ENCODE peak calls at places on chromosomes 2 and 18, in seven cellular contexts. One of them, this sample, is unnamed.

GRCh38 chr2:231387904-231388724 is 7.4 kb upstream of the B3GNT7 start:
- DNase-seq in GM18507: no peak
- DNase-seq in activated T-helper 1 cell treated with Interleukin-2 at 50 U/mL for 16 hours: no peak
- DNase-seq in right cardiac atrium: peak; percentile 79
- DNase-seq in stimulated activated CD4-positive, alpha-beta T cell treated with anti-CD3 and anti-CD28 coated beads, TNF-alpha, amount 100 ng/mL, for 1 hour: no peak
- DNase-seq in brain microvascular endothelial cell: peak; percentile 32
- DNase-seq in AG08395: peak; percentile 56
- DNase-seq in this sample: no peak

GRCh38 chr18:59988098-59988706 is 88.4 kb downstream of the PMAIP1 start:
- DNase-seq in brain microvascular endothelial cell: peak; percentile 17
- DNase-seq in activated T-helper 1 cell treated with Interleukin-2 at 50 U/mL for 16 hours: peak; percentile 2
- DNase-seq in GM18507: peak; percentile 5
- DNase-seq in right cardiac atrium: no peak
- DNase-seq in stimulated activated CD4-positive, alpha-beta T cell treated with anti-CD3 and anti-CD28 coated beads, TNF-alpha, amount 100 ng/mL, for 1 hour: peak; percentile 23
- DNase-seq in AG08395: peak; percentile 48
- DNase-seq in this sample: peak; percentile 23

GRCh38 chr2:168758970-168759820 is 43.2 kb upstream of the NOSTRIN start:
- DNase-seq in AG08395: peak; percentile 69
- DNase-seq in brain microvascular endothelial cell: peak; percentile 36
- DNase-seq in stimulated activated CD4-positive, alpha-beta T cell treated with anti-CD3 and anti-CD28 coated beads, TNF-alpha, amount 100 ng/mL, for 1 hour: no peak
- DNase-seq in right cardiac atrium: no peak
- DNase-seq in activated T-helper 1 cell treated with Interleukin-2 at 50 U/mL for 16 hours: no peak
- DNase-seq in GM18507: peak; percentile 22
- DNase-seq in this sample: peak; percentile 15

GRCh38 chr2:203533696-203534471 is 1.2 kb downstream of the RAPH1 start:
- DNase-seq in right cardiac atrium: no peak
- DNase-seq in AG08395: peak; percentile 35
- DNase-seq in stimulated activated CD4-positive, alpha-beta T cell treated with anti-CD3 and anti-CD28 coated beads, TNF-alpha, amount 100 ng/mL, for 1 hour: no peak
- DNase-seq in activated T-helper 1 cell treated with Interleukin-2 at 50 U/mL for 16 hours: no peak
- DNase-seq in GM18507: no peak
- DNase-seq in brain microvascular endothelial cell: peak; percentile 27
- DNase-seq in this sample: no peak

GRCh38 chr2:233945146-233945545 is 28.0 kb downstream of the TRPM8 start:
- DNase-seq in GM18507: no peak
- DNase-seq in AG08395: no peak
- DNase-seq in brain microvascular endothelial cell: no peak
- DNase-seq in activated T-helper 1 cell treated with Interleukin-2 at 50 U/mL for 16 hours: no peak
- DNase-seq in right cardiac atrium: no peak
- DNase-seq in stimulated activated CD4-positive, alpha-beta T cell treated with anti-CD3 and anti-CD28 coated beads, TNF-alpha, amount 100 ng/mL, for 1 hour: no peak
- DNase-seq in this sample: no peak

GRCh38 chr18:36427369-36427768 is 129.9 kb downstream of the FHOD3 start:
- DNase-seq in right cardiac atrium: no peak
- DNase-seq in GM18507: no peak
- DNase-seq in stimulated activated CD4-positive, alpha-beta T cell treated with anti-CD3 and anti-CD28 coated beads, TNF-alpha, amount 100 ng/mL, for 1 hour: no peak
- DNase-seq in activated T-helper 1 cell treated with Interleukin-2 at 50 U/mL for 16 hours: no peak
- DNase-seq in brain microvascular endothelial cell: no peak
- DNase-seq in AG08395: no peak
- DNase-seq in this sample: no peak

GRCh38 chr18:10266236-10266585 is 188.2 kb upstream of the APCDD1 start:
- DNase-seq in brain microvascular endothelial cell: no peak
- DNase-seq in activated T-helper 1 cell treated with Interleukin-2 at 50 U/mL for 16 hours: no peak
- DNase-seq in stimulated activated CD4-positive, alpha-beta T cell treated with anti-CD3 and anti-CD28 coated beads, TNF-alpha, amount 100 ng/mL, for 1 hour: no peak
- DNase-seq in GM18507: no peak
- DNase-seq in AG08395: no peak
- DNase-seq in right cardiac atrium: no peak
- DNase-seq in this sample: no peak

GRCh38 chr2:95359501-95359930 is 43.0 kb upstream of the FAHD2A start:
- DNase-seq in activated T-helper 1 cell treated with Interleukin-2 at 50 U/mL for 16 hours: no peak
- DNase-seq in brain microvascular endothelial cell: no peak
- DNase-seq in GM18507: no peak
- DNase-seq in AG08395: no peak
- DNase-seq in right cardiac atrium: no peak
- DNase-seq in stimulated activated CD4-positive, alpha-beta T cell treated with anti-CD3 and anti-CD28 coated beads, TNF-alpha, amount 100 ng/mL, for 1 hour: no peak
- DNase-seq in this sample: no peak

GRCh38 chr2:66439291-66440010 is 4.5 kb downstream of the MEIS1 start:
- DNase-seq in activated T-helper 1 cell treated with Interleukin-2 at 50 U/mL for 16 hours: no peak
- DNase-seq in brain microvascular endothelial cell: no peak
- DNase-seq in stimulated activated CD4-positive, alpha-beta T cell treated with anti-CD3 and anti-CD28 coated beads, TNF-alpha, amount 100 ng/mL, for 1 hour: no peak
- DNase-seq in AG08395: no peak
- DNase-seq in GM18507: no peak
- DNase-seq in right cardiac atrium: peak; percentile 75
- DNase-seq in this sample: no peak

GRCh38 chr2:10584242-10584753 is 105.5 kb downstream of the NOL10 start:
- DNase-seq in right cardiac atrium: no peak
- DNase-seq in AG08395: no peak
- DNase-seq in GM18507: no peak
- DNase-seq in brain microvascular endothelial cell: peak; percentile 11
- DNase-seq in activated T-helper 1 cell treated with Interleukin-2 at 50 U/mL for 16 hours: no peak
- DNase-seq in stimulated activated CD4-positive, alpha-beta T cell treated with anti-CD3 and anti-CD28 coated beads, TNF-alpha, amount 100 ng/mL, for 1 hour: no peak
- DNase-seq in this sample: no peak

GRCh38 chr2:222655406-222655747 is 515 bp downstream of the FARSB start:
- DNase-seq in activated T-helper 1 cell treated with Interleukin-2 at 50 U/mL for 16 hours: no peak
- DNase-seq in AG08395: peak; percentile 7
- DNase-seq in right cardiac atrium: no peak
- DNase-seq in brain microvascular endothelial cell: peak; percentile 9
- DNase-seq in stimulated activated CD4-positive, alpha-beta T cell treated with anti-CD3 and anti-CD28 coated beads, TNF-alpha, amount 100 ng/mL, for 1 hour: no peak
- DNase-seq in GM18507: no peak
- DNase-seq in this sample: peak; percentile 15

GRCh38 chr2:67272195-67272594 is 124.9 kb upstream of the ETAA1 start:
- DNase-seq in stimulated activated CD4-positive, alpha-beta T cell treated with anti-CD3 and anti-CD28 coated beads, TNF-alpha, amount 100 ng/mL, for 1 hour: no peak
- DNase-seq in activated T-helper 1 cell treated with Interleukin-2 at 50 U/mL for 16 hours: no peak
- DNase-seq in GM18507: no peak
- DNase-seq in AG08395: no peak
- DNase-seq in right cardiac atrium: no peak
- DNase-seq in brain microvascular endothelial cell: no peak
- DNase-seq in this sample: no peak

GRCh38 chr2:85287721-85288120 is 40.1 kb downstream of the TGOLN2 start:
- DNase-seq in activated T-helper 1 cell treated with Interleukin-2 at 50 U/mL for 16 hours: no peak
- DNase-seq in brain microvascular endothelial cell: no peak
- DNase-seq in stimulated activated CD4-positive, alpha-beta T cell treated with anti-CD3 and anti-CD28 coated beads, TNF-alpha, amount 100 ng/mL, for 1 hour: no peak
- DNase-seq in right cardiac atrium: no peak
- DNase-seq in AG08395: no peak
- DNase-seq in GM18507: no peak
- DNase-seq in this sample: no peak

GRCh38 chr2:26706616-26707473 is 14.3 kb downstream of the KCNK3 start:
- DNase-seq in AG08395: no peak
- DNase-seq in right cardiac atrium: peak; percentile 78
- DNase-seq in brain microvascular endothelial cell: no peak
- DNase-seq in stimulated activated CD4-positive, alpha-beta T cell treated with anti-CD3 and anti-CD28 coated beads, TNF-alpha, amount 100 ng/mL, for 1 hour: no peak
- DNase-seq in GM18507: no peak
- DNase-seq in activated T-helper 1 cell treated with Interleukin-2 at 50 U/mL for 16 hours: no peak
- DNase-seq in this sample: peak; percentile 26

GRCh38 chr2:230564805-230565779 is 147.6 kb upstream of the CAB39 start:
- DNase-seq in brain microvascular endothelial cell: peak; percentile 53
- DNase-seq in right cardiac atrium: no peak
- DNase-seq in stimulated activated CD4-positive, alpha-beta T cell treated with anti-CD3 and anti-CD28 coated beads, TNF-alpha, amount 100 ng/mL, for 1 hour: no peak
- DNase-seq in GM18507: no peak
- DNase-seq in activated T-helper 1 cell treated with Interleukin-2 at 50 U/mL for 16 hours: no peak
- DNase-seq in AG08395: peak; percentile 24
- DNase-seq in this sample: peak; percentile 25

GRCh38 chr18:3931013-3931315 is 481.0 kb downstream of the TGIF1 start:
- DNase-seq in stimulated activated CD4-positive, alpha-beta T cell treated with anti-CD3 and anti-CD28 coated beads, TNF-alpha, amount 100 ng/mL, for 1 hour: no peak
- DNase-seq in AG08395: no peak
- DNase-seq in activated T-helper 1 cell treated with Interleukin-2 at 50 U/mL for 16 hours: no peak
- DNase-seq in right cardiac atrium: no peak
- DNase-seq in GM18507: no peak
- DNase-seq in brain microvascular endothelial cell: no peak
- DNase-seq in this sample: no peak

GRCh38 chr2:9519250-9519649 is 36.4 kb downstream of the ADAM17 start:
- DNase-seq in brain microvascular endothelial cell: peak; percentile 32
- DNase-seq in stimulated activated CD4-positive, alpha-beta T cell treated with anti-CD3 and anti-CD28 coated beads, TNF-alpha, amount 100 ng/mL, for 1 hour: no peak
- DNase-seq in AG08395: no peak
- DNase-seq in right cardiac atrium: no peak
- DNase-seq in activated T-helper 1 cell treated with Interleukin-2 at 50 U/mL for 16 hours: no peak
- DNase-seq in GM18507: no peak
- DNase-seq in this sample: peak; percentile 15

GRCh38 chr2:127100261-127101047 is 6.5 kb downstream of the BIN1 start:
- DNase-seq in stimulated activated CD4-positive, alpha-beta T cell treated with anti-CD3 and anti-CD28 coated beads, TNF-alpha, amount 100 ng/mL, for 1 hour: no peak
- DNase-seq in right cardiac atrium: peak; percentile 47
- DNase-seq in GM18507: no peak
- DNase-seq in AG08395: peak; percentile 26
- DNase-seq in brain microvascular endothelial cell: no peak
- DNase-seq in activated T-helper 1 cell treated with Interleukin-2 at 50 U/mL for 16 hours: no peak
- DNase-seq in this sample: no peak

GRCh38 chr2:75100011-75100680 is 99.2 kb downstream of the TACR1 start:
- DNase-seq in right cardiac atrium: no peak
- DNase-seq in AG08395: peak; percentile 88
- DNase-seq in brain microvascular endothelial cell: peak; percentile 42
- DNase-seq in stimulated activated CD4-positive, alpha-beta T cell treated with anti-CD3 and anti-CD28 coated beads, TNF-alpha, amount 100 ng/mL, for 1 hour: no peak
- DNase-seq in activated T-helper 1 cell treated with Interleukin-2 at 50 U/mL for 16 hours: no peak
- DNase-seq in GM18507: no peak
- DNase-seq in this sample: peak; percentile 42